ENCODE peak calls at places on chromosomes 6 and 20, in eight cellular contexts. One of them, this sample, is unnamed.

GRCh38 chr6:134352786-134353480 is 35.0 kb upstream of the SGK1 start:
- DNase-seq in spleen: no peak
- DNase-seq in GM23248: peak; percentile 88
- DNase-seq in GM23338: no peak
- DNase-seq in upper lobe of right lung: no peak
- DNase-seq in tibial artery: no peak
- DNase-seq in HepG2: no peak
- DNase-seq in kidney: no peak
- DNase-seq in this sample: peak; percentile 41

GRCh38 chr20:45088247-45088646 is 12.7 kb downstream of the KCNS1 start:
- DNase-seq in GM23248: peak; percentile 96
- DNase-seq in GM23338: peak; percentile 19
- DNase-seq in spleen: no peak
- DNase-seq in HepG2: no peak
- DNase-seq in upper lobe of right lung: no peak
- DNase-seq in kidney: no peak
- DNase-seq in tibial artery: no peak
- DNase-seq in this sample: no peak

GRCh38 chr6:35771343-35771627 is 5.1 kb upstream of the CLPSL2 start:
- DNase-seq in kidney: no peak
- DNase-seq in upper lobe of right lung: peak; percentile 52
- DNase-seq in GM23338: no peak
- DNase-seq in spleen: no peak
- DNase-seq in HepG2: no peak
- DNase-seq in GM23248: no peak
- DNase-seq in tibial artery: no peak
- DNase-seq in this sample: no peak

GRCh38 chr6:62775427-62776022 is 435.7 kb upstream of the FKBP1C start:
- DNase-seq in spleen: no peak
- DNase-seq in GM23248: peak; percentile 39
- DNase-seq in tibial artery: no peak
- DNase-seq in upper lobe of right lung: no peak
- DNase-seq in kidney: no peak
- DNase-seq in GM23338: peak; percentile 61
- DNase-seq in HepG2: peak; percentile 36
- DNase-seq in this sample: peak; percentile 11

GRCh38 chr6:111950661-111951426 is 77.6 kb upstream of the FYN start:
- DNase-seq in GM23338: no peak
- DNase-seq in spleen: no peak
- DNase-seq in tibial artery: no peak
- DNase-seq in upper lobe of right lung: no peak
- DNase-seq in kidney: peak; percentile 55
- DNase-seq in GM23248: peak; percentile 32
- DNase-seq in HepG2: no peak
- DNase-seq in this sample: no peak

GRCh38 chr6:38078671-38079070 is 259.1 kb downstream of the ZFAND3 start:
- DNase-seq in GM23338: no peak
- DNase-seq in GM23248: no peak
- DNase-seq in spleen: no peak
- DNase-seq in kidney: no peak
- DNase-seq in HepG2: peak; percentile 56
- DNase-seq in tibial artery: no peak
- DNase-seq in upper lobe of right lung: no peak
- DNase-seq in this sample: no peak

GRCh38 chr20:29790510-29790909 is 1467.0 kb upstream of the DEFB115 start:
- DNase-seq in HepG2: no peak
- DNase-seq in spleen: no peak
- DNase-seq in GM23338: no peak
- DNase-seq in GM23248: no peak
- DNase-seq in upper lobe of right lung: no peak
- DNase-seq in tibial artery: no peak
- DNase-seq in kidney: no peak
- DNase-seq in this sample: no peak

GRCh38 chr20:17680128-17680835 is 1.8 kb downstream of the RRBP1 start:
- DNase-seq in HepG2: peak; percentile 80
- DNase-seq in kidney: peak; percentile 82
- DNase-seq in upper lobe of right lung: peak; percentile 82
- DNase-seq in GM23248: peak; percentile 79
- DNase-seq in spleen: peak; percentile 87
- DNase-seq in GM23338: peak; percentile 44
- DNase-seq in tibial artery: peak; percentile 73
- DNase-seq in this sample: peak; percentile 37

GRCh38 chr6:41182069-41183034 is 18.6 kb downstream of the TREML2 start:
- DNase-seq in GM23248: peak; percentile 59
- DNase-seq in spleen: no peak
- DNase-seq in upper lobe of right lung: no peak
- DNase-seq in kidney: no peak
- DNase-seq in HepG2: peak; percentile 59
- DNase-seq in tibial artery: no peak
- DNase-seq in GM23338: peak; percentile 84
- DNase-seq in this sample: peak; percentile 71

GRCh38 chr20:1301031-1301529 is 27.9 kb downstream of the SDCBP2 start:
- DNase-seq in GM23248: peak; percentile 68
- DNase-seq in HepG2: no peak
- DNase-seq in spleen: peak; percentile 34
- DNase-seq in upper lobe of right lung: no peak
- DNase-seq in GM23338: peak; percentile 33
- DNase-seq in kidney: peak; percentile 21
- DNase-seq in tibial artery: peak; percentile 35
- DNase-seq in this sample: no peak

GRCh38 chr6:39892490-39893129 is 41.7 kb downstream of the MOCS1 start:
- DNase-seq in HepG2: peak; percentile 50
- DNase-seq in spleen: no peak
- DNase-seq in GM23338: peak; percentile 75
- DNase-seq in tibial artery: peak; percentile 88
- DNase-seq in upper lobe of right lung: peak; percentile 80
- DNase-seq in kidney: no peak
- DNase-seq in GM23248: peak; percentile 79
- DNase-seq in this sample: peak; percentile 48

GRCh38 chr6:31128093-31128676 is 7.9 kb upstream of the CDSN start:
- DNase-seq in GM23338: peak; percentile 90
- DNase-seq in HepG2: peak; percentile 48
- DNase-seq in upper lobe of right lung: no peak
- DNase-seq in kidney: no peak
- DNase-seq in spleen: peak; percentile 82
- DNase-seq in GM23248: peak; percentile 57
- DNase-seq in tibial artery: no peak
- DNase-seq in this sample: peak; percentile 49

GRCh38 chr6:31129130-31129529 is 8.9 kb upstream of the CDSN start:
- DNase-seq in spleen: no peak
- DNase-seq in upper lobe of right lung: no peak
- DNase-seq in tibial artery: no peak
- DNase-seq in GM23248: no peak
- DNase-seq in kidney: no peak
- DNase-seq in HepG2: no peak
- DNase-seq in GM23338: no peak
- DNase-seq in this sample: no peak

GRCh38 chr6:31130751-31131150 is 8.1 kb downstream of the PSORS1C2 start:
- DNase-seq in tibial artery: no peak
- DNase-seq in kidney: no peak
- DNase-seq in GM23338: no peak
- DNase-seq in spleen: no peak
- DNase-seq in HepG2: no peak
- DNase-seq in upper lobe of right lung: no peak
- DNase-seq in GM23248: no peak
- DNase-seq in this sample: no peak

GRCh38 chr6:31132806-31133205 is 6.1 kb downstream of the PSORS1C2 start:
- DNase-seq in GM23338: no peak
- DNase-seq in tibial artery: no peak
- DNase-seq in GM23248: no peak
- DNase-seq in upper lobe of right lung: no peak
- DNase-seq in kidney: no peak
- DNase-seq in HepG2: no peak
- DNase-seq in spleen: no peak
- DNase-seq in this sample: no peak

GRCh38 chr6:31131595-31131994 is 7.3 kb downstream of the PSORS1C2 start:
- DNase-seq in spleen: no peak
- DNase-seq in kidney: no peak
- DNase-seq in GM23248: no peak
- DNase-seq in GM23338: no peak
- DNase-seq in HepG2: no peak
- DNase-seq in tibial artery: no peak
- DNase-seq in upper lobe of right lung: no peak
- DNase-seq in this sample: no peak
- H3K4me1 ChIP-seq in spleen: peaks cover 4% of the 10 kb centered on the region
- H3K4me1 ChIP-seq in kidney: no peaks in the 10 kb centered on the region
- H3K4me1 ChIP-seq in GM23248: peaks cover 5% of the 10 kb centered on the region
- H3K4me1 ChIP-seq in GM23338: peaks cover 4% of the 10 kb centered on the region
- H3K4me1 ChIP-seq in HepG2: no peaks in the 10 kb centered on the region
- H3K4me1 ChIP-seq in tibial artery: no peaks in the 10 kb centered on the region
- H3K4me1 ChIP-seq in upper lobe of right lung: no peaks in the 10 kb centered on the region
- H3K4me1 ChIP-seq in this sample: peaks cover 7% of the 10 kb centered on the region

GRCh38 chr6:129476248-129476564 is 233.8 kb downstream of the ARHGAP18 start:
- DNase-seq in tibial artery: no peak
- DNase-seq in GM23248: no peak
- DNase-seq in spleen: no peak
- DNase-seq in HepG2: no peak
- DNase-seq in upper lobe of right lung: no peak
- DNase-seq in kidney: no peak
- DNase-seq in GM23338: no peak
- DNase-seq in this sample: no peak

GRCh38 chr6:129476810-129477209 is 233.2 kb downstream of the ARHGAP18 start:
- DNase-seq in GM23248: no peak
- DNase-seq in kidney: no peak
- DNase-seq in HepG2: no peak
- DNase-seq in upper lobe of right lung: no peak
- DNase-seq in spleen: no peak
- DNase-seq in GM23338: no peak
- DNase-seq in tibial artery: no peak
- DNase-seq in this sample: no peak

GRCh38 chr6:129478379-129478778 is 231.6 kb downstream of the ARHGAP18 start:
- DNase-seq in HepG2: no peak
- DNase-seq in GM23338: no peak
- DNase-seq in tibial artery: no peak
- DNase-seq in upper lobe of right lung: no peak
- DNase-seq in GM23248: no peak
- DNase-seq in kidney: no peak
- DNase-seq in spleen: no peak
- DNase-seq in this sample: no peak

GRCh38 chr6:129472239-129472638 is 237.7 kb downstream of the ARHGAP18 start:
- DNase-seq in tibial artery: no peak
- DNase-seq in GM23248: no peak
- DNase-seq in GM23338: peak; percentile 61
- DNase-seq in kidney: no peak
- DNase-seq in spleen: no peak
- DNase-seq in HepG2: no peak
- DNase-seq in upper lobe of right lung: no peak
- DNase-seq in this sample: no peak

GRCh38 chr6:129475477-129476247 is 234.3 kb downstream of the ARHGAP18 start:
- DNase-seq in GM23248: no peak
- DNase-seq in GM23338: no peak
- DNase-seq in kidney: no peak
- DNase-seq in tibial artery: no peak
- DNase-seq in upper lobe of right lung: no peak
- DNase-seq in HepG2: no peak
- DNase-seq in spleen: no peak
- DNase-seq in this sample: no peak
- H3K4me1 ChIP-seq in GM23248: no peaks in the 10 kb centered on the region
- H3K4me1 ChIP-seq in GM23338: peaks cover 6% of the 10 kb centered on the region
- H3K4me1 ChIP-seq in kidney: no peaks in the 10 kb centered on the region
- H3K4me1 ChIP-seq in tibial artery: no peaks in the 10 kb centered on the region
- H3K4me1 ChIP-seq in upper lobe of right lung: no peaks in the 10 kb centered on the region
- H3K4me1 ChIP-seq in HepG2: peaks cover 6% of the 10 kb centered on the region
- H3K4me1 ChIP-seq in spleen: no peaks in the 10 kb centered on the region
- H3K4me1 ChIP-seq in this sample: no peaks in the 10 kb centered on the region

DNA sequence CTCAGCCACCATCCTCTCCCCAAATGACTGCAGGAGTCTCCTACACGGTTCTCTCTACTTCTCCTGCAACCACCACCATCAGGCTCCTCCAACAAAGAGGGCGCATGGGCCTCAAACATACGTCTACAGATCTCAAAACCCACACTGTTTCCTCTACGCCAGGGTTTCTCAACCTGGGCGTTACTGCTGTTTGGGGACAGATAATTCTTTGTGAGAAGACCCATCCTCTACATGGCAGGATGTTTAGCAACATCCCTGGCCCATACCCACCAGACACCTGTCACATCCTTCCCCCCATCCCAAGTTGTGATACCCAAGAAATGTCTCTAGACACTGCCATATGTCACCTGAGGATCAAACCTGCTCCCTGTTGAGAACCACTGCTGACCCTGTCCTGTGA is 45.0 kb downstream of the ELMO2 start:
- DNase-seq in tibial artery: no peak
- DNase-seq in HepG2: no peak
- DNase-seq in kidney: no peak
- DNase-seq in GM23248: no peak
- DNase-seq in spleen: no peak
- DNase-seq in upper lobe of right lung: no peak
- DNase-seq in GM23338: no peak
- DNase-seq in this sample: no peak
- H3K4me1 ChIP-seq in tibial artery: peaks cover 29% of the 10 kb centered on the region
- H3K4me1 ChIP-seq in HepG2: peaks cover 31% of the 10 kb centered on the region
- H3K4me1 ChIP-seq in kidney: peaks cover 35% of the 10 kb centered on the region
- H3K4me1 ChIP-seq in GM23248: peaks cover 17% of the 10 kb centered on the region
- H3K4me1 ChIP-seq in spleen: peaks cover 89% of the 10 kb centered on the region
- H3K4me1 ChIP-seq in upper lobe of right lung: peaks cover 41% of the 10 kb centered on the region
- H3K4me1 ChIP-seq in GM23338: peaks cover 13% of the 10 kb centered on the region
- H3K4me1 ChIP-seq in this sample: peaks cover 3% of the 10 kb centered on the region

GRCh38 chr20:37305839-37306238 is 16.4 kb downstream of the MANBAL start:
- DNase-seq in tibial artery: no peak
- DNase-seq in kidney: no peak
- DNase-seq in upper lobe of right lung: no peak
- DNase-seq in HepG2: no peak
- DNase-seq in GM23248: no peak
- DNase-seq in GM23338: no peak
- DNase-seq in spleen: no peak
- DNase-seq in this sample: no peak
- H3K4me1 ChIP-seq in tibial artery: peaks cover 35% of the 10 kb centered on the region
- H3K4me1 ChIP-seq in kidney: peaks cover 12% of the 10 kb centered on the region
- H3K4me1 ChIP-seq in upper lobe of right lung: peaks cover 14% of the 10 kb centered on the region
- H3K4me1 ChIP-seq in HepG2: peaks cover 20% of the 10 kb centered on the region
- H3K4me1 ChIP-seq in GM23248: no peaks in the 10 kb centered on the region
- H3K4me1 ChIP-seq in GM23338: peaks cover 9% of the 10 kb centered on the region
- H3K4me1 ChIP-seq in spleen: no peaks in the 10 kb centered on the region
- H3K4me1 ChIP-seq in this sample: no peaks in the 10 kb centered on the region